ENCODE peak calls at places on chromosome 22, in nine cellular contexts. B is heart right ventricle, Y is stomach, U is hepatocyte, J is mammary epithelial cell, S is AG09309, T is prostate gland, Q is fibroblast of villous mesenchyme, W is tibial artery. R is an unnamed sample.

GRCh38 chr22:39254789-39255298 is 10.1 kb upstream of the PDGFB start:
- DNase-seq in B (peak), Y (no peak), U (no peak), J (peak), S (no peak), T (no peak), Q (peak), W (no peak), R (peak)

GRCh38 chr22:47201186-47201995 is 438.9 kb downstream of the TBC1D22A start:
- DNase-seq in B (no peak), Y (peak), U (no peak), J (no peak), S (no peak), T (no peak), Q (no peak), W (peak), R (no peak)

GRCh38 chr22:31603574-31603973 is 58.4 kb downstream of the PISD start:
- DNase-seq in B (no peak), Y (no peak), U (peak), J (no peak), S (no peak), T (no peak), Q (no peak), W (no peak), R (no peak)

GRCh38 chr22:37806409-37807338 is 1.1 kb upstream of the GCAT start:
- DNase-seq in B (no peak), Y (peak), U (peak), J (peak), S (no peak), T (no peak), Q (peak), W (no peak), R (peak)

GRCh38 chr22:46614070-46614931 is 5.9 kb upstream of the GRAMD4 start:
- DNase-seq in B (no peak), Y (no peak), U (no peak), J (no peak), S (no peak), T (no peak), Q (no peak), W (no peak), R (no peak)

GRCh38 chr22:17847360-17848078 is 73.2 kb upstream of the BID start:
- DNase-seq in B (no peak), Y (no peak), U (no peak), J (no peak), S (no peak), T (no peak), Q (no peak), W (no peak), R (no peak)

GRCh38 chr22:35970601-35971417 is 57.8 kb downstream of the RBFOX2 start:
- DNase-seq in B (no peak), Y (no peak), U (no peak), J (no peak), S (no peak), T (no peak), Q (no peak), W (no peak), R (no peak)

GRCh38 chr22:47452184-47452583 is 689.7 kb downstream of the TBC1D22A start:
- DNase-seq in B (no peak), Y (no peak), U (no peak), J (no peak), S (no peak), T (no peak), Q (no peak), W (no peak), R (no peak)

GRCh38 chr22:37014835-37015586 is 4.2 kb downstream of the TST start:
- DNase-seq in B (no peak), Y (peak), U (no peak), J (no peak), S (no peak), T (no peak), Q (peak), W (no peak), R (no peak)

GRCh38 chr22:49328076-49328475 is 499.6 kb downstream of the BRD1 start:
- DNase-seq in B (no peak), Y (peak), U (no peak), J (no peak), S (no peak), T (no peak), Q (no peak), W (no peak), R (no peak)

GRCh38 chr22:46563381-46564083 is 26.1 kb upstream of the CELSR1 start:
- DNase-seq in B (peak), Y (peak), U (peak), J (peak), S (no peak), T (peak), Q (peak), W (peak), R (peak)

GRCh38 chr22:25420471-25420924 is 144.0 kb upstream of the GRK3 start:
- DNase-seq in B (no peak), Y (no peak), U (no peak), J (no peak), S (no peak), T (no peak), Q (no peak), W (no peak), R (no peak)

GRCh38 chr22:39959640-39960447 is at the start of gene TMA7B:
- DNase-seq in B (no peak), Y (peak), U (peak), J (peak), S (no peak), T (no peak), Q (peak), W (no peak), R (peak)

GRCh38 chr22:49977578-49977977 is 17.0 kb downstream of the PIM3 start:
- DNase-seq in B (no peak), Y (no peak), U (no peak), J (no peak), S (no peak), T (no peak), Q (no peak), W (peak), R (no peak)

GRCh38 chr22:39814899-39815298 is 78.7 kb downstream of the ENTHD1 start:
- DNase-seq in B (no peak), Y (no peak), U (no peak), J (peak), S (no peak), T (no peak), Q (peak), W (no peak), R (peak)

GRCh38 chr22:36900880-36901279 is 12.5 kb upstream of the CSF2RB start:
- DNase-seq in B (no peak), Y (no peak), U (no peak), J (no peak), S (no peak), T (peak), Q (no peak), W (no peak), R (no peak)

GRCh38 chr22:48627203-48627602 is 1200.5 kb downstream of the BRD1 start:
- DNase-seq in B (no peak), Y (no peak), U (peak), J (no peak), S (no peak), T (no peak), Q (no peak), W (no peak), R (peak)

GRCh38 chr22:40512426-40513136 is 123.9 kb downstream of the MRTFA start:
- DNase-seq in B (peak), Y (no peak), U (peak), J (peak), S (peak), T (no peak), Q (peak), W (peak), R (peak)

GRCh38 chr22:20016734-20017621 is at the start of gene ARVCF:
- DNase-seq in B (peak), Y (peak), U (peak), J (peak), S (peak), T (peak), Q (peak), W (peak), R (peak)
- TF ChIP-seq CTCF in B (peak), Y (no peak), U (no peak), J (peak), S (no peak), T (peak), Q (peak), W (peak), R (no peak)

DNA sequence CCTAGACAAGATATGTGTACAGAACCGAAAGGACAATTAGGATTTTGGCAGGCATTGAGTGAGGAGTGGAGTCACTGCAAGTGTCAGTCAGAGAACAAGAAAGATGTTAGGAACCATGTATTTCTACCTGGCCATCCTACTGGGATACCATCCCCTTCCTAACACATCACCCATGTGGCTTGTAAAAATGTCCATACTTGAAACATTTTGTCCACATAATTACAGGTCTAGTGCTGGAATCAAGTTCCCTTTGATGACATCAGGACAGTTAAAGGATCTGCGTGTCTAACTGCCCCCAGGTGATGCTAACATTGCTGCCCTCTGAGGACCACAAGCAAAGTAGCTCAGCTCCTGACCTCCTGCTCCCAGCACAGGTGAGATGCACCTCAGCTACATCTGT is 31.9 kb upstream of the GGTLC2 start:
- DNase-seq in B (no peak), Y (no peak), U (no peak), J (no peak), S (no peak), T (no peak), Q (no peak), W (no peak), R (no peak)
- TF ChIP-seq CTCF in B (no peak), Y (no peak), U (no peak), J (no peak), S (no peak), T (no peak), Q (no peak), W (no peak), R (no peak)

DNA sequence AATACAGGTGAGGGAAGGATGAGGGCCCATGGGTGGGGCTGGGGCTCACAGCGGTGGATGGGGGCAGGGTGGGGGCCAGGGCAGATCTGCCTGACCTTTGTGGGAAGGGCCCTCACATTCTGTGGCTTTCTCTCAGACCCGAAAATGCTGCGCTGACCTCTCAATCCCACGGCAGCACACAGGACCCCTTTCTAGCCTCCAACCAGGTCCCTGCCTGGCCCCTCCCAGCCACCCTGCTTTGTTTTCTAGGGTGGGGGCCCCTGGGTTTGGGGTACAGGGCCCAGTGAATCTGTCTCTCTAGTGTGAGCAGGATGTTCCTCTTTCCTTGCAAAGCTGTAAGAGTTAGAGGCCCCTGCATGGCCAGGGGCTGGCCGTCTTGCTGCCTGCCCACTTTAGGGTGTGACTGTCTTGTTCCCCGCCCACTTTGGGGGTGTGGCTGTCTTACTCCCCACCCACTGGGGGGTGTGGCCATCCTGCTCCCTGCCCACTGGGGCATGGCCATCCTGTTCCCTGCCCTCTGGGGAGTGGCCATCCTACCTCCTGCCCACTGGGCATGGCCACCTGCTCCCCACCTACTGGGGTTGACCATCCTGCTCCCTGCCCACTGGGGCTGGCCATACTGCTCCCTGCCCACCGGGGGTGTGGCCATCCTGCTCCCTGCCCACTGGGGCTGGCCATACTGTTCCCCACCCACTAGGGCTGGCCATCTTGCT is 11.5 kb downstream of the PARVG start:
- DNase-seq in B (no peak), Y (no peak), U (no peak), J (peak), S (no peak), T (no peak), Q (no peak), W (peak), R (no peak)
- TF ChIP-seq CTCF in B (no peak), Y (no peak), U (no peak), J (no peak), S (no peak), T (no peak), Q (no peak), W (no peak), R (no peak)

GRCh38 chr22:29255064-29255621 is 12.6 kb downstream of the RHBDD3 start:
- DNase-seq in B (no peak), Y (no peak), U (no peak), J (no peak), S (no peak), T (no peak), Q (no peak), W (peak), R (no peak)
- TF ChIP-seq CTCF in B (no peak), Y (no peak), U (no peak), J (no peak), S (no peak), T (no peak), Q (no peak), W (no peak), R (no peak)

GRCh38 chr22:33400891-33401290 is 342.7 kb upstream of the SYN3 start:
- DNase-seq in B (no peak), Y (no peak), U (no peak), J (no peak), S (no peak), T (no peak), Q (no peak), W (no peak), R (no peak)
- TF ChIP-seq CTCF in B (no peak), Y (no peak), U (no peak), J (no peak), S (no peak), T (no peak), Q (no peak), W (no peak), R (no peak)

GRCh38 chr22:20588092-20588842 is 80.9 kb downstream of the MED15 start:
- DNase-seq in B (no peak), Y (no peak), U (no peak), J (no peak), S (no peak), T (no peak), Q (no peak), W (no peak), R (no peak)
- TF ChIP-seq CTCF in B (no peak), Y (no peak), U (no peak), J (no peak), S (no peak), T (no peak), Q (no peak), W (no peak), R (no peak)

DNA sequence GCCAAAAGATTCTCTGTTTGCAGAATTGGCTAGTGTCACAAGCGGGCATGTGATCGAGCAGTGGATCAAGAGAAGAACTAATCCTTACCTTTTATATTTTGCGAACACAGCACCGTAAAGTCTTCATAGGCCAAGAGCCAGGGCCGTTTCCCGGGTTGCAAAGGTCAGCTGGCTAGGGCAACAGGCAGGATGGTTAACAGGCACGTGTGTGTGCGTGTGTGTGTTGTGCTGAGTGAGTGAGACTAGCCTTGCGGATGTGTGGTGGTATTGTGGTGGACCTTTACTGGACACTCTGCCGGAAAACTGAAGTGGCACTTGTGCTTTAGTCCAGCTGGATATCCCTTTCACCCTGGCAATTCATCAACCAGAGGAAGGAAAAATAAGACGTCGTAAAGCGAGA is 176.7 kb downstream of the BCR start:
- DNase-seq in B (no peak), Y (no peak), U (no peak), J (no peak), S (no peak), T (no peak), Q (no peak), W (no peak), R (no peak)
- TF ChIP-seq CTCF in B (no peak), Y (no peak), U (no peak), J (no peak), S (no peak), T (no peak), Q (no peak), W (no peak), R (no peak)

GRCh38 chr22:22553735-22554134 is 5.3 kb downstream of the PRAME start:
- DNase-seq in B (no peak), Y (no peak), U (no peak), J (no peak), S (no peak), T (no peak), Q (peak), W (no peak), R (no peak)
- TF ChIP-seq CTCF in B (no peak), Y (no peak), U (no peak), J (no peak), S (no peak), T (no peak), Q (no peak), W (no peak), R (no peak)

DNA sequence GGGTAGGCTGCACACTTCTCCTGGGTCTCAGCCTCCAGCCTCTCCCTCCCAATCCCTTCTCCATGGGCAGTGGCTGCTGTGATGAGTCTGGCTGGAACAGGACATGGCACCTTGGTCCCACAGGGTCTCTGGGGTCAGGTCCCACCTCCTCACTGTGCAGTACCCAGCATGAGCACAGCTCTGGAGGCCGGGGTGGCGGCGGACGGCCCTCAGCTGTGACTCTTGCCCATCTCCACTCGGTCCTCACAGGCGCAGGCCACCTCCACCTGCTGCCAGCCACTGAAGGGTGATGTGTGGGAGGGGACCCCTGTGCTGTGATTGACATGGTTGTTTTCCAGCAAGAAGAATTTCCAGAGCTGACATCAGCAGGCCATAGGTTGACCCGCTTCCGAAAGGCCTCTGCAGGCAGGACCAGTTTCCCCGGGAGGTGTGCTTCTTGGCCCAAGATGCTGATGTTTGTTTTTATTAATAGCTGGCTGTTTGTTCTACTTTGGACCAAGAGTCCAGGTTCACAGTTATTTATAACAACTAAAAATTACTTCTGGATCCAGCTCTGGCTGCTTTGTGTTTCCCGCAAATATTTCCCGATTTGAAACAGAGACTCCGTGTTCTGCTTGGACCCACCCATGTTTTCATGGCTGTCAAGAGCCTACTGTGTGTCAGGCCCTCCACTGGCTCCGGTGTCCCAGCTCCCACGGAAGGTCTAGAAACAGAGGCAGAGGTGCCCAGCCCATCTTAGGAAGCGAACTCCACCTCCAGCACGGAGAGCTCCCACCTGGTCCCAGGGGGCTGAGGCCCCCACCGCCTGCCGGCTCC is 45.7 kb downstream of the SCUBE1 start:
- DNase-seq in B (no peak), Y (no peak), U (no peak), J (no peak), S (no peak), T (peak), Q (no peak), W (no peak), R (no peak)
- TF ChIP-seq CTCF in B (no peak), Y (no peak), U (no peak), J (no peak), S (no peak), T (no peak), Q (no peak), W (no peak), R (no peak)

GRCh38 chr22:42462016-42462415 is 29.8 kb upstream of the NFAM1 start:
- DNase-seq in B (no peak), Y (no peak), U (no peak), J (no peak), S (no peak), T (no peak), Q (no peak), W (no peak), R (no peak)
- TF ChIP-seq CTCF in B (no peak), Y (no peak), U (no peak), J (no peak), S (no peak), T (no peak), Q (no peak), W (no peak), R (no peak)